ENCODE peak calls at places on chromosomes 7 and 10, in ten cellular contexts. H is body of pancreas, J is brain microvascular endothelial cell, R is WERI-Rb-1, A is CD14-positive monocyte, O is tibial artery, F is endothelial cell, E is ascending aorta, G is keratinocyte, T is heart right ventricle. K is an unnamed sample.
A peak's percentile ranks its signal among the peaks of the same experiment; 100 is the strongest.

GRCh38 chr10:1398626-1399410 is 338.5 kb downstream of the ADARB2 start:
- DNase-seq in A (no peak), H (no peak), F (no peak), R (no peak), O (no peak), E (no peak), G (no peak), J (no peak), T (no peak), K (no peak)

GRCh38 chr7:123641901-123642300 is 13.8 kb upstream of the LMOD2 start:
- DNase-seq in G (no peak), O (no peak), H (no peak), T (no peak), A (no peak), J (no peak), F (no peak), E (no peak), R (no peak), K (no peak)

GRCh38 chr10:91409069-91409868 is 875 bp upstream of the HECTD2 start:
- DNase-seq in A (no peak), J (peak; percentile 73), T (peak; percentile 81), E (peak; percentile 28), F (peak; percentile 72), O (peak; percentile 93), G (no peak), H (peak; percentile 80), R (peak; percentile 91), K (peak; percentile 25)

GRCh38 chr10:14583252-14583651 is 191.4 kb downstream of the FAM107B start:
- DNase-seq in E (no peak), R (no peak), J (no peak), F (no peak), H (no peak), A (no peak), T (no peak), G (no peak), O (no peak), K (peak; percentile 96)

GRCh38 chr7:82209200-82209599 is 234.4 kb downstream of the CACNA2D1 start:
- DNase-seq in T (no peak), H (no peak), A (no peak), J (no peak), G (no peak), F (no peak), E (no peak), R (no peak), O (no peak), K (no peak)

GRCh38 chr7:4085937-4086691 is 596.0 kb upstream of the FOXK1 start:
- DNase-seq in J (no peak), G (no peak), E (no peak), A (no peak), R (no peak), O (peak; percentile 28), F (no peak), H (no peak), T (no peak), K (peak; percentile 11)

GRCh38 chr7:2567663-2568238 is 9.0 kb downstream of the IQCE start:
- DNase-seq in A (no peak), J (peak; percentile 28), F (peak; percentile 51), E (no peak), H (no peak), R (no peak), O (no peak), T (no peak), G (no peak), K (no peak)

GRCh38 chr10:21943633-21944265 is 59.8 kb downstream of the DNAJC1 start:
- DNase-seq in G (no peak), A (no peak), H (no peak), R (no peak), E (no peak), F (no peak), J (no peak), O (no peak), T (no peak), K (no peak)

GRCh38 chr7:45890125-45890901 is 2.0 kb downstream of the IGFBP1 start:
- DNase-seq in A (no peak), T (no peak), G (no peak), R (no peak), E (no peak), J (no peak), H (no peak), O (no peak), F (no peak), K (no peak)

GRCh38 chr7:45892407-45893035 is 4.2 kb downstream of the IGFBP1 start:
- DNase-seq in E (no peak), F (no peak), A (no peak), J (no peak), G (no peak), R (no peak), O (no peak), H (no peak), T (no peak), K (no peak)

GRCh38 chr7:45891462-45892402 is 3.4 kb downstream of the IGFBP1 start:
- DNase-seq in F (no peak), O (no peak), R (no peak), E (no peak), T (no peak), G (no peak), A (no peak), H (no peak), J (no peak), K (no peak)

GRCh38 chr7:45889367-45890067 is 1.2 kb downstream of the IGFBP1 start:
- DNase-seq in G (no peak), J (no peak), E (no peak), F (peak; percentile 30), O (no peak), A (no peak), T (no peak), H (no peak), R (no peak), K (no peak)

GRCh38 chr7:45890902-45891461 is 2.7 kb downstream of the IGFBP1 start:
- DNase-seq in O (no peak), T (no peak), F (no peak), H (no peak), A (no peak), E (no peak), G (no peak), J (no peak), R (no peak), K (no peak)
- TF ChIP-seq CTCF in O (peak; percentile 57), T (peak; percentile 63), F (peak; percentile 66), H (no peak), A (peak; percentile 61), E (peak; percentile 69), G (peak; percentile 36), J (peak; percentile 48), R (peak; percentile 25), K (peak; percentile 69)

GRCh38 chr10:49281461-49281860 is 17.5 kb upstream of the C10orf71 start:
- DNase-seq in R (no peak), F (peak; percentile 53), A (no peak), E (no peak), H (no peak), T (no peak), O (no peak), G (no peak), J (no peak), K (peak; percentile 12)
- TF ChIP-seq CTCF in R (peak; percentile 41), F (peak; percentile 77), A (no peak), E (no peak), H (no peak), T (no peak), O (no peak), G (peak; percentile 23), J (peak; percentile 52), K (peak; percentile 46)

GRCh38 chr7:50317697-50318640 is 13.5 kb downstream of the IKZF1 start:
- DNase-seq in O (no peak), J (no peak), G (no peak), T (no peak), F (no peak), A (no peak), R (no peak), E (no peak), H (no peak), K (no peak)

GRCh38 chr7:50314778-50315177 is 10.3 kb downstream of the IKZF1 start:
- DNase-seq in A (no peak), O (no peak), J (no peak), G (no peak), F (no peak), E (no peak), H (no peak), R (no peak), T (no peak), K (no peak)

GRCh38 chr7:50317221-50317678 is 12.7 kb downstream of the IKZF1 start:
- DNase-seq in H (no peak), F (no peak), O (no peak), G (no peak), A (no peak), T (no peak), J (no peak), R (no peak), E (no peak), K (peak; percentile 75)

GRCh38 chr7:50315193-50315592 is 10.7 kb downstream of the IKZF1 start:
- DNase-seq in J (no peak), G (no peak), A (no peak), F (no peak), R (no peak), E (no peak), O (no peak), H (no peak), T (no peak), K (no peak)

DNA sequence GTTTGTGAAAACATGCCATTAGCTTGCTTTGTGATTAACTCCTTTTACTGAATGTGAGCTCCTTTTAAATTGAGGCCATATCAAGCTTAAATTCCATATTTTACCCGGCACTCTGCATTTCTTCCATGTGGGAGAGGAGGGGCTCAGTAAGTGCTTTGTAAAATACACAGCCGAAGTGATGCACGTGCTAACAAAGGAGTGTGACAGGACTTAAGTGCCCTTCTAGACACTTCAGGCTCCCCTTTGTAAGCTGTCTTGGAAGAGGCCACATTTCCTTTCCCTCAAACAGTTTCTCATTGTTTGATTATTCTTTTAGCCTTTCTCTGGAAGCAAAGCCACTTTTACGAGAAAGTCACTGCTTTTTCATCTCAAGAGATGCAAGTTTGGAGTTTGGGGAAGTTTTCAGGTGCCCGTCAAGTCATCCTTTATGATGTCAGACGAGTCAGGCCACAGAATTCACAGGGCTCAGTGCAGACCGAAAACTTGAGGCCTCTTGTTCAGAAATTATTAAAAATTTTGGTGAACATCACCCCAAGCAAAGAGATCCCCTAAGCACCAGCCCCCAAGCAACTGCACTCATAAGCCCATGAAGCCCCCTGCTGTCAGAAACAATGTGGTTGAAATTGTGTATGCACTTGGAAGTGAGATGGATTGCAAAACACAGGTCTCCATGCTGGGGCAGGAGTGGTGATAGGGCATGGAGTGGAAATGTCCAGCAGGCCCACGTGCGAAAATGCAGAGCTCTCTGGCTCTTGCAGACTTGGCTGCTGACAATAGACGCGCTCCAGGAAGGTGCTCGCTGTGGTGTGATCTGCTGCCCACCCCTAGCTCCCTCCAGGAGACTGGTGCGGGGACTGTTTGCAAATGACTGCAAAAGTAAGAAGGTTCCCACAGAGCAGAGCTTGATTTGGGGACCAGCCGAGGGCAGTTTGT is 11.5 kb downstream of the IKZF1 start:
- DNase-seq in F (no peak), T (no peak), E (no peak), O (no peak), H (no peak), J (no peak), R (no peak), G (no peak), A (no peak), K (peak; percentile 50)
- TF ChIP-seq CTCF in F (no peak), T (no peak), E (no peak), O (no peak), H (no peak), J (no peak), R (no peak), G (no peak), A (no peak), K (no peak)

DNA sequence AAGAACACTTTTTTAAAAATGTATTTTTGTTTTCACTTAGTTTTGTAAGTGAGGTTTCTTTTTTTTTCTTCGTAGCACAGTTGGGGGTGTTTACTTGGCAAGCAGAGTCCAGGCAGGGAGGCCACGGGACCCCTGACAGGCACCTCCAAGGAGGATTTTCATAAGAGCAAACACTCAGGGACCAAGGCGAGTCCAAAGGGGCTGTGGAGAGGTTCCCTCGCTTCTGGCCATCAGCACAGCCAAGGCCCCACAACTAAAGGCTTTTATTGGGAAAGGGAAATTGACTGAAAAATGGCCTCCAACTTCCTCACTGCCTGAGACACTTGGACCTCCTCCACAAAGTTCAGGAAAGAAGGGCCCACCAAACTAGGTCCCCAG is 173.8 kb downstream of the LRRC4 start:
- DNase-seq in O (no peak), H (no peak), A (no peak), E (no peak), R (no peak), J (no peak), G (no peak), F (no peak), T (no peak), K (no peak)
- TF ChIP-seq CTCF in O (no peak), H (no peak), A (no peak), E (no peak), R (no peak), J (no peak), G (no peak), F (no peak), T (no peak), K (no peak)

K was measured in activated CD8-positive, alpha-beta T cell treated with anti-CD3 and anti-CD28 coated beads for 36 hours.